ENCODE peak calls at places on chromosomes 5 and 9, in four cellular contexts. S is ACHN; F is SK-N-DZ; A is stimulated activated CD8-positive, alpha-beta memory T cell treated with anti-CD3 and anti-CD28 coated beads, Interleukin-4, amount 100 ng/mL, for 1 hour. B is an unnamed sample.
A peak's percentile ranks its signal among the peaks of the same experiment; 100 is the strongest.

GRCh38 chr9:79201641-79202040 is 370.1 kb upstream of the TLE4 start:
- DNase-seq in F (no peak), A (no peak), S (no peak), B (no peak)

GRCh38 chr9:133945977-133946753 is 46.0 kb downstream of the VAV2 start:
- DNase-seq in S (peak; percentile 32), F (no peak), A (no peak), B (peak; percentile 15)

GRCh38 chr9:4762889-4763521 is 22.0 kb upstream of the AK3 start:
- DNase-seq in S (peak; percentile 11), F (peak; percentile 28), A (no peak), B (no peak)

GRCh38 chr9:120138955-120139354 is 441.0 kb downstream of the CDK5RAP2 start:
- DNase-seq in F (no peak), A (no peak), S (no peak), B (no peak)

GRCh38 chr5:124995451-124995850 is 249.0 kb upstream of the ZNF608 start:
- DNase-seq in S (no peak), A (no peak), F (no peak), B (no peak)

GRCh38 chr9:137613738-137614523 is 4.9 kb upstream of the EHMT1 start:
- DNase-seq in A (no peak), F (no peak), S (no peak), B (no peak)

GRCh38 chr9:21994526-21994995 is at the start of gene CDKN2B-AS1:
- DNase-seq in F (peak; percentile 58), S (peak; percentile 84), A (no peak), B (no peak)

GRCh38 chr9:111438576-111439235 is 45.5 kb downstream of the ECPAS start:
- DNase-seq in F (no peak), S (no peak), A (no peak), B (no peak)

GRCh38 chr9:121019282-121019681 is 30.8 kb downstream of the C5 start:
- DNase-seq in S (no peak), F (no peak), A (no peak), B (no peak)

GRCh38 chr5:147565524-147565923 is 55.7 kb upstream of the DPYSL3 start:
- DNase-seq in F (no peak), A (no peak), S (no peak), B (peak; percentile 78)

GRCh38 chr5:375336-375920 is 53.9 kb downstream of the AHRR start:
- DNase-seq in A (no peak), S (no peak), F (no peak), B (no peak)

GRCh38 chr5:44885903-44886302 is 77.2 kb downstream of the MRPS30 start:
- DNase-seq in S (peak; percentile 30), A (no peak), F (no peak), B (peak; percentile 61)

GRCh38 chr5:33228149-33228548 is 212.6 kb upstream of the TARS1 start:
- DNase-seq in S (no peak), F (no peak), A (no peak), B (no peak)

GRCh38 chr5:27038476-27038875 is at the start of gene CDH9:
- DNase-seq in F (no peak), A (no peak), S (no peak), B (no peak)

GRCh38 chr9:14345586-14346237 is 31.8 kb upstream of the NFIB start:
- DNase-seq in F (no peak), A (no peak), S (no peak), B (no peak)

GRCh38 chr5:37787742-37788141 is 52.1 kb downstream of the GDNF start:
- DNase-seq in A (no peak), S (no peak), F (no peak), B (peak; percentile 41)

GRCh38 chr5:157740211-157740610 is 3.3 kb upstream of the LSM11 start:
- DNase-seq in A (no peak), F (no peak), S (peak; percentile 36), B (peak; percentile 16)

GRCh38 chr9:109250311-109250741 is 70.5 kb downstream of the EPB41L4B start:
- DNase-seq in F (no peak), S (no peak), A (no peak), B (no peak)

GRCh38 chr5:141866111-141866510 is 12.1 kb downstream of the PCDH1 start:
- DNase-seq in S (no peak), A (no peak), F (no peak), B (no peak)

GRCh38 chr5:74392698-74393431 is 247.7 kb downstream of the ENC1 start:
- DNase-seq in S (no peak), F (no peak), A (no peak), B (no peak)

GRCh38 chr9:81266674-81267073 is 422.7 kb downstream of the TLE1 start:
- DNase-seq in S (no peak), F (no peak), A (no peak), B (peak; percentile 27)

GRCh38 chr9:2127486-2127885 is 112.3 kb downstream of the SMARCA2 start:
- DNase-seq in S (peak; percentile 60), F (no peak), A (no peak), B (peak; percentile 15)

GRCh38 chr5:172188033-172188892 is at the start of gene STK10:
- DNase-seq in S (peak; percentile 88), A (peak; percentile 80), F (peak; percentile 91), B (peak; percentile 79)

GRCh38 chr9:111161015-111161415 is 122.7 kb upstream of the LPAR1 start:
- DNase-seq in S (peak; percentile 26), A (no peak), F (no peak), B (peak; percentile 91)

GRCh38 chr9:110141118-110141797 is 66.7 kb downstream of the C9orf152 start:
- DNase-seq in A (no peak), F (no peak), S (peak; percentile 96), B (peak; percentile 98)

GRCh38 chr5:125198270-125198974 is 452.0 kb upstream of the ZNF608 start:
- DNase-seq in A (no peak), S (peak; percentile 25), F (peak; percentile 97), B (no peak)

GRCh38 chr9:98039474-98040072 is 17.0 kb upstream of the NANS start:
- DNase-seq in S (no peak), A (no peak), F (no peak), B (no peak)

GRCh38 chr5:152397581-152397980 is 7.5 kb downstream of the NMUR2 start:
- DNase-seq in S (no peak), F (no peak), A (no peak), B (no peak)

GRCh38 chr9:4741365-4742031 is 496 bp upstream of the AK3 start:
- DNase-seq in S (peak; percentile 30), F (peak; percentile 11), A (no peak), B (no peak)

GRCh38 chr9:88653926-88654325 is 118.9 kb downstream of the NXNL2 start:
- DNase-seq in S (no peak), A (no peak), F (no peak), B (no peak)

GRCh38 chr5:91521313-91521712 is 138.2 kb upstream of the ARRDC3 start:
- DNase-seq in A (no peak), S (no peak), F (no peak), B (no peak)

GRCh38 chr9:134519403-134520070 is 122.1 kb upstream of the COL5A1 start:
- DNase-seq in F (no peak), S (no peak), A (no peak), B (no peak)

GRCh38 chr9:6955251-6955921 is 197.6 kb downstream of the KDM4C start:
- DNase-seq in F (no peak), A (no peak), S (no peak), B (no peak)

GRCh38 chr5:140130949-140131733 is 5.4 kb downstream of the IGIP start:
- DNase-seq in S (no peak), F (no peak), A (no peak), B (no peak)

GRCh38 chr5:120463026-120463770 is 902 bp upstream of the PRR16 start:
- DNase-seq in S (no peak), F (no peak), A (no peak), B (no peak)

GRCh38 chr5:54883374-54884194 is 101.8 kb downstream of the ESM1 start:
- DNase-seq in S (peak; percentile 49), A (no peak), F (no peak), B (no peak)

GRCh38 chr9:106284300-106284699 is 578.7 kb upstream of the ZNF462 start:
- DNase-seq in A (no peak), F (no peak), S (no peak), B (no peak)

GRCh38 chr9:128553695-128554094 is 1.3 kb downstream of the SPTAN1 start:
- DNase-seq in S (peak; percentile 29), A (no peak), F (peak; percentile 11), B (peak; percentile 48)

B was measured in RCC 7860.